ENCODE peak calls at places on chromosomes 2 and 18, in nine cellular contexts. P is NCI-H1694 treated with DMSO at 0.1 percent for 48 hours; L is central memory CD4-positive, alpha-beta T cell; U is naive thymus-derived CD8-positive, alpha-beta T cell; K is NCI-H2171 treated with DMSO at 0.1 percent for 48 hours; O is NCI-H524; N is NCI-H748 treated with DMSO at 0.1 percent for 48 hours; G is thoracic aorta; S is GM12864. E is an unnamed sample.

GRCh38 chr2:171735991-171736710 is 48.9 kb downstream of the DYNC1I2 start:
- DNase-seq in P (no peak), L (no peak), U (no peak), K (no peak), O (no peak), N (no peak), G (no peak), S (no peak), E (no peak)

GRCh38 chr2:215793747-215794595 is 219.4 kb downstream of the MREG start:
- DNase-seq in P (no peak), L (no peak), U (no peak), K (no peak), O (no peak), N (no peak), G (peak), S (no peak), E (no peak)

GRCh38 chr18:48802543-48803428 is 148.0 kb downstream of the SMAD7 start:
- DNase-seq in P (no peak), L (no peak), U (no peak), K (no peak), O (no peak), N (no peak), G (no peak), S (no peak), E (no peak)

GRCh38 chr2:167862296-167862695 is 385.1 kb downstream of the STK39 start:
- DNase-seq in P (no peak), L (no peak), U (no peak), K (no peak), O (no peak), N (no peak), G (no peak), S (no peak), E (no peak)

GRCh38 chr2:105361132-105361889 is 24.0 kb downstream of the C2orf49 start:
- DNase-seq in P (no peak), L (no peak), U (peak), K (no peak), O (no peak), N (no peak), G (no peak), S (no peak), E (no peak)

GRCh38 chr2:12397861-12398260 is 318.9 kb upstream of the TRIB2 start:
- DNase-seq in P (no peak), L (no peak), U (no peak), K (peak), O (no peak), N (no peak), G (no peak), S (no peak), E (no peak)

GRCh38 chr2:100518801-100519200 is 44.0 kb upstream of the PDCL3 start:
- DNase-seq in P (no peak), L (no peak), U (no peak), K (no peak), O (no peak), N (no peak), G (no peak), S (no peak), E (no peak)

GRCh38 chr2:239674101-239674980 is 273.5 kb upstream of the HDAC4 start:
- DNase-seq in P (no peak), L (no peak), U (no peak), K (no peak), O (no peak), N (no peak), G (no peak), S (no peak), E (no peak)